ENCODE peak calls at places on chromosomes 11 and 22, in seven cellular contexts. A, G, Y, Q, T, X and L are unnamed samples.
A peak's percentile ranks its signal among the peaks of the same experiment; 100 is the strongest.

GRCh38 chr11:8068605-8069221 is 12.3 kb upstream of the TUB start:
- DNase-seq in G (no peak), T (peak; percentile 85), A (peak; percentile 67), Q (no peak), Y (peak; percentile 70), X (no peak), L (no peak)

GRCh38 chr11:114162719-114163123 is 103.2 kb downstream of the ZBTB16 start:
- DNase-seq in A (peak; percentile 90), Y (peak; percentile 78), T (peak; percentile 99), G (peak; percentile 90), Q (peak; percentile 92), X (peak; percentile 94), L (peak; percentile 99)

GRCh38 chr11:42524534-42525227 is 787.1 kb upstream of the API5 start:
- DNase-seq in X (no peak), Q (peak; percentile 45), A (no peak), Y (peak; percentile 50), G (peak; percentile 26), T (peak; percentile 55), L (no peak)

GRCh38 chr11:130180491-130180890 is 20.9 kb downstream of the ST14 start:
- DNase-seq in Q (no peak), X (no peak), G (no peak), Y (no peak), T (no peak), A (no peak), L (no peak)

GRCh38 chr22:21948390-21948789 is 4.3 kb downstream of the PPM1F start:
- DNase-seq in T (no peak), Q (no peak), A (no peak), Y (no peak), G (no peak), X (no peak), L (no peak)

GRCh38 chr11:7279676-7280075 is 28.0 kb downstream of the SYT9 start:
- DNase-seq in T (no peak), Y (no peak), G (no peak), X (no peak), A (no peak), Q (no peak), L (no peak)

GRCh38 chr22:42294034-42294985 is 23.9 kb upstream of the TCF20 start:
- DNase-seq in Y (no peak), T (no peak), X (no peak), Q (peak; percentile 38), A (peak; percentile 58), G (no peak), L (no peak)

GRCh38 chr11:35346472-35347136 is 72.8 kb downstream of the SLC1A2 start:
- DNase-seq in Y (no peak), Q (no peak), A (no peak), G (no peak), X (no peak), T (no peak), L (no peak)

GRCh38 chr11:109421981-109422590 is at the start of gene C11orf87:
- DNase-seq in T (no peak), G (no peak), Y (peak; percentile 66), Q (no peak), A (no peak), X (no peak), L (no peak)

GRCh38 chr22:25598609-25599008 is 34.1 kb downstream of the GRK3 start:
- DNase-seq in T (no peak), G (no peak), Q (no peak), A (no peak), X (no peak), Y (no peak), L (no peak)

GRCh38 chr22:44335903-44336803 is 23.4 kb upstream of the SHISAL1 start:
- DNase-seq in X (no peak), A (no peak), Y (no peak), T (no peak), Q (peak; percentile 37), G (no peak), L (no peak)

GRCh38 chr11:62146476-62147200 is 22.8 kb downstream of the INCENP start:
- DNase-seq in Y (peak; percentile 5), X (no peak), G (no peak), A (no peak), Q (peak; percentile 22), T (no peak), L (no peak)

GRCh38 chr11:80441821-80442220 is 1001.0 kb upstream of the TENM4 start:
- DNase-seq in T (no peak), Y (no peak), X (no peak), A (no peak), Q (no peak), G (no peak), L (no peak)

GRCh38 chr11:81870066-81870412 is 863.6 kb downstream of the FAM181B start:
- DNase-seq in T (no peak), Y (no peak), X (no peak), Q (no peak), G (no peak), A (no peak), L (no peak)

GRCh38 chr11:19216021-19216420 is 14.2 kb upstream of the CSRP3 start:
- DNase-seq in G (no peak), T (no peak), A (no peak), X (no peak), Q (no peak), Y (no peak), L (no peak)

GRCh38 chr22:29167032-29167911 is 38.4 kb upstream of the EMID1 start:
- DNase-seq in Q (no peak), G (no peak), A (no peak), T (peak; percentile 41), X (no peak), Y (no peak), L (no peak)

GRCh38 chr11:64285885-64286800 is 495 bp downstream of the GPR137 start:
- DNase-seq in X (no peak), T (no peak), G (peak; percentile 46), Y (peak; percentile 73), A (peak; percentile 55), Q (no peak), L (no peak)

GRCh38 chr11:64762277-64762915 is 2.6 kb upstream of the PYGM start:
- DNase-seq in Q (peak; percentile 24), T (peak; percentile 65), A (no peak), X (no peak), Y (peak; percentile 24), G (no peak), L (no peak)

GRCh38 chr11:72759468-72759867 is 7.3 kb upstream of the ARAP1 start:
- DNase-seq in G (no peak), A (no peak), T (no peak), Y (no peak), Q (no peak), X (no peak), L (no peak)

GRCh38 chr11:106121570-106122320 is 44.3 kb downstream of the AASDHPPT start:
- DNase-seq in Q (no peak), Y (no peak), T (no peak), A (no peak), G (no peak), X (no peak), L (no peak)

GRCh38 chr11:71206186-71206585 is 46.2 kb downstream of the SHANK2 start:
- DNase-seq in G (peak; percentile 30), Q (peak; percentile 54), X (no peak), T (peak; percentile 81), Y (no peak), A (no peak), L (no peak)

GRCh38 chr11:57513911-57514537 is 1.5 kb downstream of the SLC43A1 start:
- DNase-seq in G (peak; percentile 58), T (peak; percentile 81), Q (peak; percentile 69), Y (peak; percentile 72), X (no peak), A (peak; percentile 59), L (no peak)
- H3K27me3 ChIP-seq in G (no peaks in the 10 kb centered on the region), T (no peaks in the 10 kb centered on the region), Q (no peaks in the 10 kb centered on the region), Y (no peaks in the 10 kb centered on the region), X (no peaks in the 10 kb centered on the region), A (no peaks in the 10 kb centered on the region), L (no peaks in the 10 kb centered on the region)

DNA sequence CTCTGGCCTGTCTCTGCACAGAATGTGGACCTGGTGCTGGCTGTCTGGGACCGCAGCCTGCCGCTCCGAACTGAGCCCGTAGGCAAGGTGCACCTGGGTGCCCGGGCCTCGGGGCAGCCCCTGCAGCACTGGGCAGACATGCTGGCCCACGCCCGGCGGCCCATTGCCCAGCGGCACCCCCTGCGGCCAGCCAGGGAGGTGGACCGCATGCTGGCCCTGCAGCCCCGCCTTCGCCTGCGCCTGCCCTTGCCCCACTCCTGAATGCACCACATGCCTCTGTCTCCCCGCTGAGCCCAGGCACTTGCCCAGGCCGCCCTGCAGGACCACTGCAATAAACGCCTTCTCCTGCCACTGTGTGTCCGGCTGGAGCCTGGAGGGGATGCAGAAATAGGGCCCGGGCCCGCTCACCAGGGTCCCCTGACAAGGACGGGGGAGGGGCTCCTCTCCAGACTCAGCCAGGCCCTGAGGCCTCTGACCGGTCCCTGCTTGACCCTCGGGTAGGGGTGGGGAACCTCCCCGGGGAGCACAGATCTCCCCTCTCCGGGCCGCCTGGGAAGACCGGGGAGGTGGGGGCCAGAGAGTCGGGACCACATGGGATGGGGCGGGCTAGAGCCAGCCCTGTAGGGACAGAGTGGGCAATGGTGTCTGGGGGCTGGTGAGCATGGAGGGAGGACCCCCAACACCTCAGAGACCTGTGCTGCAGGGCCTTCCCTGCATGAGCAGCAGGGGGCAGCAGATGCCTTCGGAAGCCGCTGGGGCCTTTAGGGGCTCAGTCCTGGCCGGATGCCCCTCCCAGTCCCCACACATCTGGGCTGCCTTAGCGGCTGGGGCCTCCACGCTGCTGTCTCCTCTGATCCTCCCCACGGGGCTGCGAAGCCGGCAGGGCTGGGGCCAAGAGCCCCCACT is 1.4 kb upstream of the TNNI2 start:
- DNase-seq in Q (peak; percentile 62), Y (peak; percentile 97), T (peak; percentile 82), X (no peak), G (peak; percentile 59), A (peak; percentile 81), L (no peak)
- TF ChIP-seq EP300 in Q (no peak), Y (no peak), T (no peak), X (no peak), G (no peak), A (no peak), L (no peak)

DNA sequence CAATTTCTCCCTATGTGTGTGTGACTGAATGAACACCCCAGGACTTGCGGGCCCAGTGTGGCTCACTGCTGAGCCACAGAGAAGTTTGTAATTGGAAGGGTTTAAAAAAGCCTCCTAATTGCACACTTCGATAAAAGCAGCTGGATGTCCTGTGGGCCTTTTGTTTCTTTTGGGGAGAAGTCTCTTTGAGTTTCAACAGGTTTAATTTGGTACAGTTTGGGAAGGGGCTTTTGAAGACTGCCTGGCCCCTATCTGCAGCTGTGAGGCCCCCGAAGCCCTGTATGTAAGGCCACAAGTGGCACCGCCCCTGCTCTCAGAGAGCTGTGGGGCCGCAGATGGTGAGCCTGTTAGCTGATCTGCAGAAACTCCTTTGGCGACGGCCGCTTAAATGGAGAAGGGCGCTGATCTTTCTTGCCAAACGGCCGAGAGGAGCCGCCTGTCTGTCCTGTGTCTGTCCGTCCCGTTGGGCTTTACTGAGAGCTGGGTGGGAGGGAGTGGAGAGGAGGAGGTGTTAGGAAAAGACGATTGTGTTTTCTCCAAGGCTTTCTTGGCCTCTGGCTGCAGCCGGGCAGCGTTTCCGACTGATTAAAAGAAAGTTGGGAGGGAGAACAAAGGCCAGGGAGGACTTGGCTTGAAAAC is 2.1 kb downstream of the FBLN1 start:
- DNase-seq in Q (no peak), A (no peak), G (no peak), T (no peak), Y (peak; percentile 74), X (no peak), L (no peak)
- H3K27me3 ChIP-seq in Q (peaks cover 88% of the 10 kb centered on the region), A (no peaks in the 10 kb centered on the region), G (peaks cover 6% of the 10 kb centered on the region), T (peaks cover 11% of the 10 kb centered on the region), Y (no peaks in the 10 kb centered on the region), X (peaks cover 24% of the 10 kb centered on the region), L (no peaks in the 10 kb centered on the region)

GRCh38 chr11:86931059-86931964 is 23.9 kb downstream of the FZD4 start:
- DNase-seq in Y (no peak), A (no peak), T (no peak), G (no peak), X (no peak), Q (no peak), L (no peak)
- TF ChIP-seq EP300 in Y (no peak), A (no peak), T (no peak), G (no peak), X (no peak), Q (no peak), L (no peak)